ENCODE peak calls at places on chromosomes 11 and 22, in nine cellular contexts. One of them, this sample, is unnamed. For H3K4me1, the result is how much of the 10 kb centered on the place peaks cover.

GRCh38 chr11:16126361-16126760 is 230.0 kb downstream of the SOX6 start:
- DNase-seq in psoas muscle: no peak
- DNase-seq in stomach: no peak
- DNase-seq in kidney: no peak
- DNase-seq in cardiac muscle cell: no peak
- DNase-seq in endothelial cell of umbilical vein: peak
- DNase-seq in tibial nerve: no peak
- DNase-seq in IMR-90: peak
- DNase-seq in HCT116: no peak
- DNase-seq in this sample: no peak

GRCh38 chr11:119115484-119116234 is 5.7 kb upstream of the HINFP start:
- DNase-seq in stomach: no peak
- DNase-seq in tibial nerve: no peak
- DNase-seq in IMR-90: no peak
- DNase-seq in kidney: peak
- DNase-seq in cardiac muscle cell: no peak
- DNase-seq in HCT116: no peak
- DNase-seq in psoas muscle: peak
- DNase-seq in endothelial cell of umbilical vein: no peak
- DNase-seq in this sample: peak

GRCh38 chr11:108672113-108672512 is 7.2 kb downstream of the DDX10 start:
- DNase-seq in tibial nerve: no peak
- DNase-seq in psoas muscle: no peak
- DNase-seq in cardiac muscle cell: peak
- DNase-seq in HCT116: no peak
- DNase-seq in IMR-90: peak
- DNase-seq in kidney: no peak
- DNase-seq in endothelial cell of umbilical vein: peak
- DNase-seq in stomach: no peak
- DNase-seq in this sample: no peak

GRCh38 chr11:70669281-70669680 is 271.0 kb downstream of the CTTN start:
- DNase-seq in kidney: no peak
- DNase-seq in tibial nerve: no peak
- DNase-seq in cardiac muscle cell: no peak
- DNase-seq in IMR-90: no peak
- DNase-seq in HCT116: no peak
- DNase-seq in endothelial cell of umbilical vein: no peak
- DNase-seq in stomach: no peak
- DNase-seq in psoas muscle: no peak
- DNase-seq in this sample: no peak

GRCh38 chr11:100789500-100789899 is 102.4 kb downstream of the ARHGAP42 start:
- DNase-seq in IMR-90: peak
- DNase-seq in cardiac muscle cell: peak
- DNase-seq in kidney: no peak
- DNase-seq in endothelial cell of umbilical vein: no peak
- DNase-seq in stomach: no peak
- DNase-seq in HCT116: no peak
- DNase-seq in psoas muscle: peak
- DNase-seq in tibial nerve: no peak
- DNase-seq in this sample: peak

GRCh38 chr22:35353318-35353717 is 27.6 kb upstream of the HMOX1 start:
- DNase-seq in HCT116: no peak
- DNase-seq in endothelial cell of umbilical vein: no peak
- DNase-seq in IMR-90: no peak
- DNase-seq in cardiac muscle cell: no peak
- DNase-seq in kidney: peak
- DNase-seq in tibial nerve: no peak
- DNase-seq in psoas muscle: no peak
- DNase-seq in stomach: no peak
- DNase-seq in this sample: peak

GRCh38 chr11:69142894-69143293 is 12.8 kb upstream of the SMIM38 start:
- DNase-seq in cardiac muscle cell: no peak
- DNase-seq in IMR-90: no peak
- DNase-seq in HCT116: no peak
- DNase-seq in stomach: peak
- DNase-seq in psoas muscle: no peak
- DNase-seq in endothelial cell of umbilical vein: no peak
- DNase-seq in tibial nerve: no peak
- DNase-seq in kidney: no peak
- DNase-seq in this sample: no peak

GRCh38 chr11:118145285-118146227 is 7.1 kb downstream of the SCN4B start:
- DNase-seq in psoas muscle: peak
- DNase-seq in IMR-90: peak
- DNase-seq in tibial nerve: peak
- DNase-seq in stomach: peak
- DNase-seq in endothelial cell of umbilical vein: peak
- DNase-seq in HCT116: peak
- DNase-seq in kidney: peak
- DNase-seq in cardiac muscle cell: peak
- DNase-seq in this sample: peak

GRCh38 chr11:126601136-126601535 is 245.7 kb downstream of the ST3GAL4 start:
- DNase-seq in stomach: no peak
- DNase-seq in kidney: no peak
- DNase-seq in cardiac muscle cell: no peak
- DNase-seq in HCT116: no peak
- DNase-seq in psoas muscle: no peak
- DNase-seq in tibial nerve: no peak
- DNase-seq in endothelial cell of umbilical vein: no peak
- DNase-seq in IMR-90: no peak
- DNase-seq in this sample: no peak

GRCh38 chr11:57935402-57936049 is 88.2 kb upstream of the OR9Q1 start:
- DNase-seq in psoas muscle: no peak
- DNase-seq in kidney: no peak
- DNase-seq in stomach: no peak
- DNase-seq in endothelial cell of umbilical vein: no peak
- DNase-seq in tibial nerve: no peak
- DNase-seq in IMR-90: no peak
- DNase-seq in cardiac muscle cell: no peak
- DNase-seq in HCT116: no peak
- DNase-seq in this sample: no peak

GRCh38 chr11:106714179-106714578 is 304.1 kb downstream of the GUCY1A2 start:
- DNase-seq in kidney: no peak
- DNase-seq in HCT116: no peak
- DNase-seq in IMR-90: peak
- DNase-seq in psoas muscle: no peak
- DNase-seq in stomach: no peak
- DNase-seq in tibial nerve: no peak
- DNase-seq in cardiac muscle cell: no peak
- DNase-seq in endothelial cell of umbilical vein: no peak
- DNase-seq in this sample: no peak

GRCh38 chr11:123291201-123291869 is 96.3 kb upstream of the CLMP start:
- DNase-seq in kidney: no peak
- DNase-seq in psoas muscle: no peak
- DNase-seq in cardiac muscle cell: no peak
- DNase-seq in IMR-90: no peak
- DNase-seq in HCT116: no peak
- DNase-seq in stomach: no peak
- DNase-seq in endothelial cell of umbilical vein: no peak
- DNase-seq in tibial nerve: no peak
- DNase-seq in this sample: no peak

GRCh38 chr11:67355794-67356550 is 2.6 kb upstream of the POLD4 start:
- DNase-seq in stomach: no peak
- DNase-seq in HCT116: no peak
- DNase-seq in kidney: no peak
- DNase-seq in IMR-90: no peak
- DNase-seq in cardiac muscle cell: no peak
- DNase-seq in psoas muscle: no peak
- DNase-seq in endothelial cell of umbilical vein: no peak
- DNase-seq in tibial nerve: no peak
- DNase-seq in this sample: no peak

GRCh38 chr11:92022499-92022898 is 202.1 kb upstream of the FAT3 start:
- DNase-seq in kidney: no peak
- DNase-seq in psoas muscle: no peak
- DNase-seq in HCT116: no peak
- DNase-seq in cardiac muscle cell: no peak
- DNase-seq in tibial nerve: no peak
- DNase-seq in IMR-90: no peak
- DNase-seq in endothelial cell of umbilical vein: no peak
- DNase-seq in stomach: no peak
- DNase-seq in this sample: no peak

GRCh38 chr11:111733009-111733408 is 33.2 kb downstream of the PPP2R1B start:
- DNase-seq in kidney: peak
- DNase-seq in cardiac muscle cell: no peak
- DNase-seq in IMR-90: peak
- DNase-seq in stomach: no peak
- DNase-seq in tibial nerve: peak
- DNase-seq in endothelial cell of umbilical vein: peak
- DNase-seq in psoas muscle: peak
- DNase-seq in HCT116: no peak
- DNase-seq in this sample: peak

GRCh38 chr11:22753401-22753800 is 76.2 kb downstream of the SVIP start:
- DNase-seq in kidney: no peak
- DNase-seq in cardiac muscle cell: no peak
- DNase-seq in HCT116: no peak
- DNase-seq in stomach: no peak
- DNase-seq in psoas muscle: no peak
- DNase-seq in tibial nerve: no peak
- DNase-seq in endothelial cell of umbilical vein: no peak
- DNase-seq in IMR-90: no peak
- DNase-seq in this sample: no peak

GRCh38 chr11:22752908-22753310 is 76.7 kb downstream of the SVIP start:
- DNase-seq in HCT116: no peak
- DNase-seq in kidney: no peak
- DNase-seq in IMR-90: no peak
- DNase-seq in tibial nerve: no peak
- DNase-seq in stomach: no peak
- DNase-seq in endothelial cell of umbilical vein: no peak
- DNase-seq in cardiac muscle cell: no peak
- DNase-seq in psoas muscle: no peak
- DNase-seq in this sample: no peak
- H3K4me1 ChIP-seq in HCT116: under half
- H3K4me1 ChIP-seq in kidney: under half
- H3K4me1 ChIP-seq in IMR-90: under half
- H3K4me1 ChIP-seq in tibial nerve: under half
- H3K4me1 ChIP-seq in stomach: under half
- H3K4me1 ChIP-seq in endothelial cell of umbilical vein: under half
- H3K4me1 ChIP-seq in cardiac muscle cell: under half
- H3K4me1 ChIP-seq in psoas muscle: under half
- H3K4me1 ChIP-seq in this sample: under half

DNA sequence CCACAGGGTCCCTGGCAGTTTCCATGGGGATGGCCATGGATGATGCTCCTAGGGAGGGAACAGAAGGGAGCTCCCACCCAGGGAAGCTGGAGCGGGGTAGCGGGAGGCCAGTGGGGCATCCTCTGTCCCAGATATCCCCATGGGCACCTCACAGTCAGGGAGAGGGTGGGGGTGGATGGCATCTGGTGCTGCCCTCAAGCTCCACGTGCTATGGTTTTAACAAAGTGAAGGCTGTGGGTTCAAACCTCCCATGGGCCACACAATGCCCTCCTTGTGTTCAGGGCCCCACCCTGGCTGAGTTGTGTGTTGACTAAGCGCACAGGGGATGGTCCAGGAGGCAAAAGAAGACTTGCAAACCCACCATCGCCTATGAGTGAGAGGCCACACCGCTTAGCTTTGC is 266.3 kb downstream of the BUD13 start:
- DNase-seq in tibial nerve: no peak
- DNase-seq in psoas muscle: no peak
- DNase-seq in cardiac muscle cell: no peak
- DNase-seq in IMR-90: no peak
- DNase-seq in endothelial cell of umbilical vein: no peak
- DNase-seq in kidney: no peak
- DNase-seq in stomach: no peak
- DNase-seq in HCT116: no peak
- DNase-seq in this sample: no peak
- H3K27ac ChIP-seq in tibial nerve: no peak
- H3K27ac ChIP-seq in psoas muscle: no peak
- H3K27ac ChIP-seq in cardiac muscle cell: no peak
- H3K27ac ChIP-seq in IMR-90: no peak
- H3K27ac ChIP-seq in endothelial cell of umbilical vein: no peak
- H3K27ac ChIP-seq in kidney: no peak
- H3K27ac ChIP-seq in stomach: no peak
- H3K27ac ChIP-seq in HCT116: no peak
- H3K27ac ChIP-seq in this sample: no peak

DNA sequence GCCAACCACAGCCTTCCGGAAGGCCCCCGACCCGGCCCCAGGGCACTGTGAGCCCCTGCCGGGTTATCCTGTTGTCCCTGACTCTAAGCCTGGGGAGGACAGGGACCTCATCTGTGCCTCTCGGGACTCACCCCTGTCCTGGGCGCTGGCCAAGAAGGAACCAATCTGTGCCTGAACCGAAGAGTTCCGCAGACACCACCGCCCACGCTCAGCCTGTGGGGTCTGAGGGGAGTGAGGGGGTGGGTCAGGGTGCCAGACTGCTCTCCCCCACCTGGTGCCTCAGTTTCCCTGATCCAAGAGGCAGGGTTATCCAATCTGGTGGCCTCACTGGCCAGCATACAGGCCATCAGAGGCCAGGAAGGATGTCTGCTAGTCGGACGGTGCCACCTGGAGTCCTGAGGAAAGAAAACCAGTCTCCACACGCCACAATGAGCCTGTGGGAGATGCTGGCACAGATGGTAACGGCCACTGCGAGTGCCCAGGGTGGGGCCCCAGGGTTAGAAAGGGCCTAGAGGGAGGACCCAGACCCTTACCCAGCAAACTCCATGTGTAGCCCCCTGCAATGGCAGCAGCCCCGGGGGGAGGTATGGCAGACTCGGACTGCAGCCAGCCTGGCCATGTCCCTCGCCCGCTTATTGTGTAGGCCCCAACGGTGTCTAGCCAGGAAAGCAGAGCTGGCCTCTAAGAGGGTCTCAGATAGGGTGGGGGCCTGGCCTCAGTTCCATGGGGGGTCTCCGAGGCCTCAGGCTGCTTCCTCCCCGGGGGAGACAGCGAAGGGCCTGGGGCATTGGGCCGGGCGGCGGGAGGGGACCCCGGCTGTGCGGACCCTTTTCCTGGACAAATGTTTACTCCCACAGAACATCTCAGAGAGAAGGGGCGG is 827 bp upstream of the TNNT3 start:
- DNase-seq in tibial nerve: no peak
- DNase-seq in endothelial cell of umbilical vein: no peak
- DNase-seq in IMR-90: no peak
- DNase-seq in cardiac muscle cell: no peak
- DNase-seq in kidney: no peak
- DNase-seq in psoas muscle: peak
- DNase-seq in stomach: no peak
- DNase-seq in HCT116: no peak
- DNase-seq in this sample: no peak
- TF ChIP-seq CTCF in tibial nerve: no peak
- TF ChIP-seq CTCF in endothelial cell of umbilical vein: no peak
- TF ChIP-seq CTCF in IMR-90: no peak
- TF ChIP-seq CTCF in cardiac muscle cell: no peak
- TF ChIP-seq CTCF in kidney: no peak
- TF ChIP-seq CTCF in psoas muscle: peak
- TF ChIP-seq CTCF in stomach: no peak
- TF ChIP-seq CTCF in HCT116: no peak
- TF ChIP-seq CTCF in this sample: no peak

DNA sequence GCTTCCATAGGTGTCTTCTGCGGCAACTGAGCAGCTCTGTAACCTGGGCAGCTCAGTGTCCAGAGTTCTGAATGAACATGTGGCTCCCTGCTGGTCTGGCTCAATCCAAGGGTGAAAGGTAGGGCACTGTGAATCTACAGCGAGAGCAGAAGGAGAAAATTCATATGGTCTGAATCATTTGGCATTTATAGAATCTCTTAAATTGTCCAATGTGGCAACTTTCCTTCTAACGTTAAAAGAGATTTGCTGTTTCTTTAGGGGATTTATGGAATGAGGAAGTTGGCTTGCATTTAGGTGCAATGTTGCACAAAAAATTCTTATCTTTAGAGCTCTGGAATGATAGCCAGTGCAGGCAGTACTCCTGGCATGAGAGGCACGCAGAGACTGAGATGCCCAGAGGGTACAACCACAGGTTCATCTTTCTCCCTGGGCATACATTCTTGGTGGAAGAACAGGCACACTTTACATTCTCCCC is 17.0 kb downstream of the ATXN10 start:
- DNase-seq in endothelial cell of umbilical vein: no peak
- DNase-seq in kidney: no peak
- DNase-seq in HCT116: peak
- DNase-seq in stomach: no peak
- DNase-seq in tibial nerve: no peak
- DNase-seq in psoas muscle: no peak
- DNase-seq in cardiac muscle cell: no peak
- DNase-seq in IMR-90: peak
- DNase-seq in this sample: no peak
- H3K4me1 ChIP-seq in endothelial cell of umbilical vein: under half
- H3K4me1 ChIP-seq in kidney: under half
- H3K4me1 ChIP-seq in HCT116: under half
- H3K4me1 ChIP-seq in stomach: under half
- H3K4me1 ChIP-seq in tibial nerve: half or more
- H3K4me1 ChIP-seq in psoas muscle: half or more
- H3K4me1 ChIP-seq in cardiac muscle cell: under half
- H3K4me1 ChIP-seq in IMR-90: under half
- H3K4me1 ChIP-seq in this sample: under half

This sample was measured in heart left ventricle.